ENCODE peak calls at places on chromosomes 12 and 14, in five cellular contexts. One of them, this sample, is unnamed.

GRCh38 chr14:100695423-100695738 is 31.3 kb upstream of the DLK1 start:
- DNase-seq in skeletal muscle cell: peak
- DNase-seq in AG10803: no peak
- DNase-seq in activated B cell treated with CpG ODN at 0.5 μM for 24 hours: no peak
- DNase-seq in ELR: no peak
- DNase-seq in this sample: no peak

GRCh38 chr14:31388687-31389413 is 31.5 kb downstream of the HEATR5A start:
- DNase-seq in activated B cell treated with CpG ODN at 0.5 μM for 24 hours: no peak
- DNase-seq in ELR: no peak
- DNase-seq in skeletal muscle cell: no peak
- DNase-seq in AG10803: peak
- DNase-seq in this sample: no peak

GRCh38 chr12:57476162-57476992 is 3.3 kb downstream of the ARHGAP9 start:
- DNase-seq in ELR: no peak
- DNase-seq in activated B cell treated with CpG ODN at 0.5 μM for 24 hours: peak
- DNase-seq in skeletal muscle cell: no peak
- DNase-seq in AG10803: no peak
- DNase-seq in this sample: no peak

GRCh38 chr14:74942608-74943007 is 12.8 kb downstream of the PGF start:
- DNase-seq in skeletal muscle cell: no peak
- DNase-seq in ELR: no peak
- DNase-seq in activated B cell treated with CpG ODN at 0.5 μM for 24 hours: no peak
- DNase-seq in AG10803: no peak
- DNase-seq in this sample: no peak

GRCh38 chr14:52023518-52023917 is 34.2 kb downstream of the RTRAF start:
- DNase-seq in ELR: peak
- DNase-seq in skeletal muscle cell: peak
- DNase-seq in AG10803: peak
- DNase-seq in activated B cell treated with CpG ODN at 0.5 μM for 24 hours: no peak
- DNase-seq in this sample: peak

GRCh38 chr14:100402631-100403030 is 79.5 kb downstream of the SLC25A47 start:
- DNase-seq in ELR: no peak
- DNase-seq in AG10803: no peak
- DNase-seq in skeletal muscle cell: no peak
- DNase-seq in activated B cell treated with CpG ODN at 0.5 μM for 24 hours: no peak
- DNase-seq in this sample: peak

GRCh38 chr14:33555710-33556350 is 395.0 kb downstream of the EGLN3 start:
- DNase-seq in AG10803: no peak
- DNase-seq in activated B cell treated with CpG ODN at 0.5 μM for 24 hours: no peak
- DNase-seq in skeletal muscle cell: no peak
- DNase-seq in ELR: no peak
- DNase-seq in this sample: peak

GRCh38 chr14:23020143-23021128 is 10.5 kb upstream of the C14orf93 start:
- DNase-seq in skeletal muscle cell: no peak
- DNase-seq in AG10803: no peak
- DNase-seq in activated B cell treated with CpG ODN at 0.5 μM for 24 hours: no peak
- DNase-seq in ELR: no peak
- DNase-seq in this sample: no peak

GRCh38 chr12:53160673-53161072 is 19.8 kb upstream of the ZNF740 start:
- DNase-seq in skeletal muscle cell: no peak
- DNase-seq in AG10803: no peak
- DNase-seq in activated B cell treated with CpG ODN at 0.5 μM for 24 hours: no peak
- DNase-seq in ELR: no peak
- DNase-seq in this sample: no peak

GRCh38 chr12:74538491-74539258 is 1.0 kb downstream of the ATXN7L3B start:
- DNase-seq in AG10803: no peak
- DNase-seq in activated B cell treated with CpG ODN at 0.5 μM for 24 hours: no peak
- DNase-seq in ELR: peak
- DNase-seq in skeletal muscle cell: no peak
- DNase-seq in this sample: peak

GRCh38 chr12:56833780-56834179 is 70.7 kb downstream of the HSD17B6 start:
- DNase-seq in AG10803: no peak
- DNase-seq in activated B cell treated with CpG ODN at 0.5 μM for 24 hours: no peak
- DNase-seq in skeletal muscle cell: no peak
- DNase-seq in ELR: no peak
- DNase-seq in this sample: peak

GRCh38 chr14:68574906-68575305 is 218.0 kb downstream of the ZFP36L1 start:
- DNase-seq in AG10803: peak
- DNase-seq in ELR: peak
- DNase-seq in skeletal muscle cell: no peak
- DNase-seq in activated B cell treated with CpG ODN at 0.5 μM for 24 hours: no peak
- DNase-seq in this sample: peak

GRCh38 chr14:69012251-69012953 is 33.3 kb upstream of the ACTN1 start:
- DNase-seq in ELR: peak
- DNase-seq in AG10803: peak
- DNase-seq in skeletal muscle cell: no peak
- DNase-seq in activated B cell treated with CpG ODN at 0.5 μM for 24 hours: no peak
- DNase-seq in this sample: no peak

GRCh38 chr14:75647650-75648049 is 13.0 kb downstream of the ERG28 start:
- DNase-seq in AG10803: peak
- DNase-seq in activated B cell treated with CpG ODN at 0.5 μM for 24 hours: no peak
- DNase-seq in ELR: no peak
- DNase-seq in skeletal muscle cell: no peak
- DNase-seq in this sample: no peak

GRCh38 chr12:46786774-46787173 is 39.0 kb downstream of the SLC38A4 start:
- DNase-seq in skeletal muscle cell: peak
- DNase-seq in ELR: peak
- DNase-seq in AG10803: peak
- DNase-seq in activated B cell treated with CpG ODN at 0.5 μM for 24 hours: no peak
- DNase-seq in this sample: peak

GRCh38 chr12:123070267-123071081 is 80.4 kb downstream of the PITPNM2 start:
- DNase-seq in ELR: peak
- DNase-seq in skeletal muscle cell: no peak
- DNase-seq in activated B cell treated with CpG ODN at 0.5 μM for 24 hours: no peak
- DNase-seq in AG10803: no peak
- DNase-seq in this sample: peak

GRCh38 chr14:55221186-55221585 is 29.8 kb upstream of the DLGAP5 start:
- DNase-seq in ELR: peak
- DNase-seq in activated B cell treated with CpG ODN at 0.5 μM for 24 hours: no peak
- DNase-seq in skeletal muscle cell: no peak
- DNase-seq in AG10803: peak
- DNase-seq in this sample: peak

GRCh38 chr14:54763761-54764160 is 138.9 kb downstream of the GCH1 start:
- DNase-seq in AG10803: no peak
- DNase-seq in ELR: no peak
- DNase-seq in activated B cell treated with CpG ODN at 0.5 μM for 24 hours: no peak
- DNase-seq in skeletal muscle cell: no peak
- DNase-seq in this sample: no peak

GRCh38 chr12:28114488-28114887 is 75.8 kb upstream of the CCDC91 start:
- DNase-seq in skeletal muscle cell: no peak
- DNase-seq in ELR: peak
- DNase-seq in activated B cell treated with CpG ODN at 0.5 μM for 24 hours: no peak
- DNase-seq in AG10803: peak
- DNase-seq in this sample: peak

GRCh38 chr14:106455026-106455425 is 928.6 kb downstream of the TMEM121 start:
- DNase-seq in AG10803: no peak
- DNase-seq in ELR: no peak
- DNase-seq in activated B cell treated with CpG ODN at 0.5 μM for 24 hours: no peak
- DNase-seq in skeletal muscle cell: no peak
- DNase-seq in this sample: no peak

GRCh38 chr14:103628221-103628683 is 759 bp upstream of the KLC1 start:
- DNase-seq in AG10803: peak
- DNase-seq in skeletal muscle cell: no peak
- DNase-seq in ELR: peak
- DNase-seq in activated B cell treated with CpG ODN at 0.5 μM for 24 hours: peak
- DNase-seq in this sample: peak

GRCh38 chr12:104632724-104633181 is 176.0 kb downstream of the CHST11 start:
- DNase-seq in AG10803: peak
- DNase-seq in ELR: no peak
- DNase-seq in skeletal muscle cell: peak
- DNase-seq in activated B cell treated with CpG ODN at 0.5 μM for 24 hours: no peak
- DNase-seq in this sample: no peak

GRCh38 chr12:75591628-75592027 is 80.2 kb upstream of the KRR1 start:
- DNase-seq in ELR: no peak
- DNase-seq in activated B cell treated with CpG ODN at 0.5 μM for 24 hours: no peak
- DNase-seq in skeletal muscle cell: no peak
- DNase-seq in AG10803: no peak
- DNase-seq in this sample: no peak

GRCh38 chr14:21197418-21198205 is 41.7 kb upstream of the OR5AU1 start:
- DNase-seq in skeletal muscle cell: no peak
- DNase-seq in AG10803: no peak
- DNase-seq in activated B cell treated with CpG ODN at 0.5 μM for 24 hours: no peak
- DNase-seq in ELR: peak
- DNase-seq in this sample: no peak

GRCh38 chr12:66035289-66035961 is 95.1 kb downstream of the LLPH start:
- DNase-seq in activated B cell treated with CpG ODN at 0.5 μM for 24 hours: no peak
- DNase-seq in AG10803: peak
- DNase-seq in ELR: peak
- DNase-seq in skeletal muscle cell: no peak
- DNase-seq in this sample: peak

GRCh38 chr14:77014004-77014604 is 14.4 kb downstream of the IRF2BPL start:
- DNase-seq in AG10803: peak
- DNase-seq in ELR: no peak
- DNase-seq in activated B cell treated with CpG ODN at 0.5 μM for 24 hours: no peak
- DNase-seq in skeletal muscle cell: no peak
- DNase-seq in this sample: peak

GRCh38 chr12:109109756-109110350 is 6.5 kb upstream of the ACACB start:
- DNase-seq in skeletal muscle cell: no peak
- DNase-seq in activated B cell treated with CpG ODN at 0.5 μM for 24 hours: no peak
- DNase-seq in ELR: no peak
- DNase-seq in AG10803: no peak
- DNase-seq in this sample: no peak

GRCh38 chr14:94388896-94389469 is 581 bp upstream of the SERPINA1 start:
- DNase-seq in ELR: no peak
- DNase-seq in skeletal muscle cell: no peak
- DNase-seq in AG10803: no peak
- DNase-seq in activated B cell treated with CpG ODN at 0.5 μM for 24 hours: no peak
- DNase-seq in this sample: no peak